ENCODE peak calls at places on chromosome 1, in six cellular contexts. Q is anterior cingulate cortex; K is activated CD4-positive, alpha-beta T cell treated with anti-CD3 and anti-CD28 coated beads, Interleukin-2, amount 50 U/mL, for 4 hours; N is C1 segment of cervical spinal cord; U is activated naive CD4-positive, alpha-beta T cell; X is NCI-H1694. I is an unnamed sample.

GRCh38 chr1:110870721-110871388 is 2.1 kb upstream of the CD53 start:
- DNase-seq in Q (no peak), K (no peak), N (no peak), U (no peak), X (no peak), I (no peak)

GRCh38 chr1:78047131-78047530 is 1.4 kb downstream of the GIPC2 start:
- DNase-seq in Q (no peak), K (no peak), N (no peak), U (no peak), X (no peak), I (no peak)

GRCh38 chr1:24149854-24150227 is 6.9 kb upstream of the IL22RA1 start:
- DNase-seq in Q (no peak), K (peak; percentile 30), N (no peak), U (no peak), X (no peak), I (no peak)

GRCh38 chr1:66271216-66271903 is 262.6 kb upstream of the SGIP1 start:
- DNase-seq in Q (peak; percentile 31), K (no peak), N (peak; percentile 35), U (no peak), X (peak; percentile 84), I (no peak)

GRCh38 chr1:203142684-203143408 is 15.3 kb downstream of the ADORA1 start:
- DNase-seq in Q (no peak), K (no peak), N (no peak), U (no peak), X (no peak), I (no peak)

GRCh38 chr1:79517425-79518219 is 511.1 kb upstream of the ADGRL4 start:
- DNase-seq in Q (no peak), K (no peak), N (no peak), U (no peak), X (no peak), I (no peak)

GRCh38 chr1:32733573-32734321 is 31.2 kb upstream of the SYNC start:
- DNase-seq in Q (no peak), K (no peak), N (no peak), U (no peak), X (no peak), I (no peak)

GRCh38 chr1:155117610-155118009 is 10.1 kb upstream of the EFNA1 start:
- DNase-seq in Q (no peak), K (no peak), N (no peak), U (no peak), X (no peak), I (no peak)

GRCh38 chr1:1596493-1597274 is 3.3 kb downstream of the FNDC10 start:
- DNase-seq in Q (no peak), K (no peak), N (no peak), U (no peak), X (no peak), I (peak; percentile 15)

GRCh38 chr1:24584103-24584764 is 28.3 kb downstream of the NCMAP start:
- DNase-seq in Q (no peak), K (no peak), N (no peak), U (no peak), X (no peak), I (no peak)

GRCh38 chr1:101995984-101996731 is 568 bp downstream of the OLFM3 start:
- DNase-seq in Q (peak; percentile 12), K (no peak), N (no peak), U (no peak), X (no peak), I (no peak)